ENCODE peak calls at places on chromosomes 13 and 19, in seven cellular contexts. C is IMR-90, N is mesendoderm, K is neuronal stem cell, P is mesenchymal stem cell, H is H9, O is H1. R is an unnamed sample. For H3K4me1, the result is how much of the 10 kb centered on the place peaks cover.

GRCh38 chr19:52492991-52493470 is 34.4 kb upstream of the ZNF808 start:
- DNase-seq in C (no peak), N (peak), K (peak), P (no peak), H (peak), O (peak), R (peak)

GRCh38 chr13:35963982-35964665 is 167.1 kb downstream of the DCLK1 start:
- DNase-seq in C (no peak), N (no peak), K (no peak), P (no peak), H (no peak), O (no peak), R (no peak)

GRCh38 chr13:100131863-100132574 is 43.1 kb downstream of the PCCA start:
- DNase-seq in C (peak), N (peak), K (no peak), P (peak), H (no peak), O (no peak), R (peak)

GRCh38 chr19:49631279-49631588 is 8.7 kb downstream of the RRAS start:
- DNase-seq in C (no peak), N (no peak), K (no peak), P (no peak), H (no peak), O (no peak), R (no peak)

GRCh38 chr19:51375504-51376221 is 3.2 kb upstream of the NKG7 start:
- DNase-seq in C (no peak), N (no peak), K (no peak), P (no peak), H (no peak), O (no peak), R (no peak)

GRCh38 chr19:53696951-53697350 is 65.2 kb downstream of the DPRX start:
- DNase-seq in C (no peak), N (peak), K (peak), P (peak), H (peak), O (no peak), R (no peak)

GRCh38 chr19:23343434-23344010 is 51.7 kb downstream of the ZNF91 start:
- DNase-seq in C (no peak), N (no peak), K (no peak), P (no peak), H (no peak), O (no peak), R (no peak)

GRCh38 chr13:66689037-66689619 is 541.0 kb downstream of the PCDH9 start:
- DNase-seq in C (no peak), N (peak), K (no peak), P (peak), H (no peak), O (no peak), R (no peak)

GRCh38 chr19:51783373-51783772 is 11.6 kb upstream of the FPR3 start:
- DNase-seq in C (no peak), N (peak), K (no peak), P (no peak), H (no peak), O (no peak), R (peak)

GRCh38 chr13:19632915-19633339 is 532 bp upstream of the MPHOSPH8 start:
- DNase-seq in C (no peak), N (no peak), K (no peak), P (no peak), H (no peak), O (no peak), R (no peak)

GRCh38 chr19:51458899-51459592 is 792 bp upstream of the SIGLEC8 start:
- DNase-seq in C (no peak), N (no peak), K (no peak), P (no peak), H (no peak), O (no peak), R (no peak)

GRCh38 chr13:77026783-77027621 is at the start of gene FBXL3:
- DNase-seq in C (peak), N (peak), K (peak), P (peak), H (peak), O (peak), R (peak)

DNA sequence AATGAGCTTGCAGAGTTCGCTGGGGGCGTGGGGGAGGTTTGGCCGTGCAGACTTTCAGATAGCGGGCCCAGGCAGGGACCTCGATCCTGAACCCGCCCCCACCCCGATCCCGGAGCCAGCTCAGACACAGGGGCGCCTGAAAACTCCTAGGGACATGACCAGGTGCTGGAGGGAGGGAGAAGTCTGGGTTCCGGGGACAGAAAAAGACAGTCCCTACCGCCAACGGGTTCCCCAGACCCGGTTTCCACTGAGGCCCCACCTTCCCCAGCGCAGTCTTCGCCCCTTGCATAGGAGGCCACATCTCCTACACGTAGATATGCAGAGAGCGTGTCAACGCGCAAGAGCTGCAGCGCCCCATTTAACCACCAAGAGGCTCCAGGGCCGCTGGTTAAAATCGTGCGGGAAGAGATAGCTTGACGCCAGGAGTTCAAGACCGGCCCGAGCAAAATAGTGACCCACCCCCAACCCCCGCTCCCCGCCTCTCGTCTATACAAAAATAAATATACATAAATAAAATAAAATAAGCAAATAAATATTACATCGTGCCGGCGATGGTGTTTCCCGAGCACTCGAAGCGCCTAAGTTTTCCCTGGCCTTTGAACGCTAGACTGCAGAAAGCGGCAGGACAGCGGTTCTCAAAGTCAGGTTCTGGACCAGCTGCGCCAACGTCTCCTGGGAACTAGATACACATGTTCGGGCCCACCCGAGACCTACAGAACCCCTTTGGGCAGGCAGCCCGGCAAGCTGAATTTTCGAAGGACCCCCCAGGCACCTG is 8.3 kb downstream of the CCDC8 start:
- DNase-seq in C (no peak), N (peak), K (no peak), P (no peak), H (peak), O (no peak), R (no peak)
- H3K23ac ChIP-seq in C (no peak), N (no peak), K (peak), P (no peak), H (no peak), O (no peak), R (no peak)

GRCh38 chr13:41458939-41459753 is 1.8 kb downstream of the RGCC start:
- DNase-seq in C (peak), N (peak), K (no peak), P (peak), H (no peak), O (no peak), R (peak)
- H3K4me2 ChIP-seq in C (peak), N (no peak), K (no peak), P (no peak), H (peak), O (peak), R (peak)

DNA sequence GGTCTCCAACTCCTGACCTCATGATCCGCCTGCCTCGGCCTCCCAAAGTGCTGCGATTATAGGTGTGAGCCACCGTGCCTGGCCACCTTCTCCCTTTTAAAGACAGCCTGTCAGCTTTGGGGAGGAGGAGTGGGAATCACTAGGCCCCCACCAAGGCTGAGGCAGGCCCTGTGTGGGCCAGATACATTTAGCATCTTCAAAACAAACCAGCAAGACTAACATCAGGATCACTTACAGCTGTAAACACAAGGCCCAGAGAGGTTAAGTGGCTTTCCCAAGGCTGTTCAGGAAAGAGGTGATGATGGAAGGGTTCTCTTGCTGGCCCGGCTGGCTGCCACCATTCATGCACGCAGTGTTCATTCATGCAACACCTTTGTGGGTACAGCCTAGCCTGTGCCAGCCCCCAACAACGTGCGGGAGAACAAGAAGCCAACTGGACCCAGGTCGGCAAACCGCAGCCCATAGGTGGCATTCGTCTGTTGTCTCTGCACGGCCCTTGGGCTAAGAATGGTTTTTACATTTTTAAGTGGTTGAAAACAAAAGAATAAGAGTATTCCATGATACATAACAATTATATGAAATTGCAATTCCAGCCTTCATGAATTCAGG is 23.0 kb downstream of the IER2 start:
- DNase-seq in C (no peak), N (no peak), K (no peak), P (no peak), H (no peak), O (no peak), R (no peak)
- H3K4me1 ChIP-seq in C (under half), N (under half), K (under half), P (under half), H (under half), O (under half), R (under half)

GRCh38 chr13:79462895-79463294 is 18.1 kb upstream of the NDFIP2 start:
- DNase-seq in C (no peak), N (no peak), K (no peak), P (no peak), H (no peak), O (no peak), R (no peak)
- H3K23ac ChIP-seq in C (no peak), N (no peak), K (no peak), P (no peak), H (no peak), O (no peak), R (no peak)

GRCh38 chr19:15455996-15456395 is 6.2 kb upstream of the WIZ start:
- DNase-seq in C (no peak), N (no peak), K (no peak), P (no peak), H (no peak), O (no peak), R (no peak)

GRCh38 chr19:15457701-15458484 is 6.5 kb downstream of the RASAL3 start:
- DNase-seq in C (no peak), N (no peak), K (no peak), P (no peak), H (no peak), O (no peak), R (no peak)

GRCh38 chr19:15456441-15456840 is 6.7 kb upstream of the WIZ start:
- DNase-seq in C (no peak), N (no peak), K (no peak), P (no peak), H (no peak), O (no peak), R (no peak)

GRCh38 chr19:15454371-15454800 is 4.6 kb upstream of the WIZ start:
- DNase-seq in C (no peak), N (no peak), K (no peak), P (no peak), H (no peak), O (no peak), R (no peak)

GRCh38 chr19:15456871-15457700 is 7.3 kb downstream of the RASAL3 start:
- DNase-seq in C (no peak), N (peak), K (no peak), P (no peak), H (peak), O (peak), R (peak)
- H3K4me2 ChIP-seq in C (no peak), N (peak), K (peak), P (no peak), H (peak), O (peak), R (no peak)

DNA sequence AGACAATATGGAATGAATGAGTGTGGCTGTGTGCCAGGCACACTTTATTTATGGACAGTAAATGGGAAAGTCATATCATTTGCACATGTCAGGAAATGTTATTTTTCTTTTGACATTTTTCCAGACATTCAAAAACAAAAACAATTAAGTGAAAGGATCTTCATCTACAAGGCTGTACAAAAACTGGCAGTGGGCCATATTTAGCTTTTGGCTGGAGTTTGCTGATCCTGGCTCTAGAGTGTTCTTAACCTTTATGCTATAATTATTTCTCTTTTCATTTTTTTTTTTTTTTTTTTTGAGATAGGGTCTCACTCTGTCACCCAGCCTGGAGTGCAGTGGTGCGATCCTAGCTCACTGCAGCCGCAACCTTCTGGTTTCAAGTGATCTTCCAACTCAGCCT is 6.5 kb upstream of the TNFSF9 start:
- DNase-seq in C (no peak), N (no peak), K (no peak), P (no peak), H (no peak), O (no peak), R (no peak)
- H3K4me1 ChIP-seq in C (under half), N (under half), K (under half), P (under half), H (under half), O (under half), R (under half)

DNA sequence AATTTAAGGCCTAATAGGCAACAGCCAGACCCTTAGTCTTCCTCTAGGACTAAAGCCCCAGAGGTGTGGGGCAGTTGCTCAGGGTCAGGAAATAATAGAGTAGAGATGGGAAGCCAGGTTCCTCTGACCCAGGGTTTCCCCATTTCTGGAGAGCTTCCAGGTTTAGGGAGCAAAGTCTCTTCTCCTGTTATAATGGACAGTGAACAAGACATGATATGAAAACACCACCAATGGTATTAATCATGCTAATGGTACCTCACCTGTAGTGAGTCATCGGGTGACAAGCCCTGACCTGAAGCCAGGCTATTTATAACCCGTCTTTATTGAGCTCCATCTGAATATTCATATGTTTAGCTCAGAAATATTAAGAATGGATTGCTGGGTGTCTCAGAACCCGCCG is 24.6 kb downstream of the BICRA start:
- DNase-seq in C (no peak), N (no peak), K (no peak), P (no peak), H (no peak), O (no peak), R (no peak)
- H3K23ac ChIP-seq in C (no peak), N (no peak), K (no peak), P (no peak), H (no peak), O (no peak), R (no peak)

DNA sequence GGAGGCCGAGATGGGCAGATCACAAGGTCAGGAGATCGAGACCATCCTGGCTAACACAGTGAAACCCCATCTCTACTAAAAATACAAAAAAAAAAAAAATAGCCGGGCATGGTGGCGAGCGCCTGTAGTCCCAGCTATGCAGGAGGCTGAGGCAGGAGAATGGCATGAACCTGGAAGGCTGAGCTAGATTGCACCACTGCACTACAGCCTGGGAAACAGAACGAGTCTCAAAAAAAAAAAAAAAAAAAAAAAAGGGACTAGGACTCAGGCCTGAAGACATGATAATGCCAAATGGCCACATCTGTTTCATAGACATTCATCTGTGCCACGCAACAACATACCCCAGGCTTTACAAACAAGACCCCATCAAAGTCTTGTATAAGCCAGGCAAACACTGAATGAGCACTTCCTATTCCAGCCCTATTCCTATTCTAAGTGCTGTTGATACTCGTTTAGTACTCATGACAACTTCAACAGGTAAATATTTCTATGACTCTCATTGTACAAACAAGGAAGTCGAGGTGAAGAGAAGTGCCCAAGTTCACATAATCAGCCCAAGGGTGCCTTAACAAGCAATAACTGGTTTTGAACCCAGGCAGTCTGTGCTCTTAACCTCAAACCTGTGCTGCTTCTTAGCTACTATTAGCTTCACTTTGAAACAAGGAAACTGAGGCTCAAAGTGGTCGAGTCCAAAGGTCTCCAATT is 1.7 kb downstream of the B9D2 start:
- DNase-seq in C (no peak), N (no peak), K (no peak), P (peak), H (no peak), O (no peak), R (peak)
- H3K4me2 ChIP-seq in C (no peak), N (no peak), K (no peak), P (no peak), H (no peak), O (no peak), R (no peak)

R was measured in trophoblast cell.